ENCODE peak calls at places on chromosomes 4 and X, in four cellular contexts. L is A549, I is K562, B is GM12878. Z is an unnamed sample.

GRCh38 chr4:79163981-79164490 is 161.8 kb downstream of the NAA11 start:
- DNase-seq in L (no peak), I (no peak), B (no peak), Z (no peak)

GRCh38 chrX:123084797-123085196 is 99.3 kb upstream of the GRIA3 start:
- DNase-seq in L (no peak), I (no peak), B (no peak), Z (peak; percentile 74)

GRCh38 chr4:110639207-110640092 is 16.6 kb upstream of the PITX2 start:
- DNase-seq in L (no peak), I (no peak), B (no peak), Z (no peak)

GRCh38 chr4:1871471-1872021 is 353 bp downstream of the NSD2 start:
- DNase-seq in L (no peak), I (no peak), B (no peak), Z (no peak)

GRCh38 chr4:186839122-186840037 is 115.7 kb upstream of the FAT1 start:
- DNase-seq in L (no peak), I (peak; percentile 62), B (no peak), Z (no peak)

GRCh38 chr4:186760576-186760975 is 36.9 kb upstream of the FAT1 start:
- DNase-seq in L (no peak), I (no peak), B (no peak), Z (no peak)

GRCh38 chr4:3054169-3054759 is 20.1 kb downstream of the HTT-AS start:
- DNase-seq in L (no peak), I (no peak), B (no peak), Z (no peak)

GRCh38 chr4:102994803-102995202 is 24.7 kb downstream of the SLC9B1 start:
- DNase-seq in L (no peak), I (no peak), B (no peak), Z (no peak)

GRCh38 chrX:110120025-110120424 is 117.1 kb downstream of the TMEM164 start:
- DNase-seq in L (no peak), I (no peak), B (no peak), Z (no peak)

GRCh38 chrX:19602866-19603620 is 87.7 kb upstream of the MAP3K15 start:
- DNase-seq in L (peak; percentile 54), I (peak; percentile 37), B (no peak), Z (no peak)

GRCh38 chr4:65202473-65203264 is 467.6 kb downstream of the EPHA5 start:
- DNase-seq in L (no peak), I (no peak), B (no peak), Z (no peak)

GRCh38 chrX:9420513-9420912 is 44.3 kb upstream of the TBL1X start:
- DNase-seq in L (no peak), I (peak; percentile 19), B (no peak), Z (no peak)

GRCh38 chr4:174086829-174087799 is 196.4 kb downstream of the FBXO8 start:
- DNase-seq in L (no peak), I (no peak), B (no peak), Z (no peak)

GRCh38 chr4:27861381-27861787 is 1000.7 kb downstream of the STIM2 start:
- DNase-seq in L (no peak), I (no peak), B (no peak), Z (peak; percentile 25)

GRCh38 chr4:27861802-27862201 is 1001.2 kb downstream of the STIM2 start:
- DNase-seq in L (no peak), I (no peak), B (no peak), Z (no peak)
- TF ChIP-seq POLR2AphosphoS2 in L (no peak), I (no peak), B (no peak), Z (no peak)

GRCh38 chr4:92520563-92520962 is 216.8 kb downstream of the GRID2 start:
- DNase-seq in L (no peak), I (no peak), B (no peak), Z (no peak)
- TF ChIP-seq POLR2AphosphoS2 in L (no peak), I (no peak), B (no peak), Z (no peak)

GRCh38 chr4:139189417-139189749 is 12.4 kb upstream of the ELF2 start:
- DNase-seq in L (no peak), I (peak; percentile 54), B (no peak), Z (no peak)

GRCh38 chr4:139188648-139189416 is 11.8 kb upstream of the ELF2 start:
- DNase-seq in L (no peak), I (peak; percentile 85), B (no peak), Z (no peak)

DNA sequence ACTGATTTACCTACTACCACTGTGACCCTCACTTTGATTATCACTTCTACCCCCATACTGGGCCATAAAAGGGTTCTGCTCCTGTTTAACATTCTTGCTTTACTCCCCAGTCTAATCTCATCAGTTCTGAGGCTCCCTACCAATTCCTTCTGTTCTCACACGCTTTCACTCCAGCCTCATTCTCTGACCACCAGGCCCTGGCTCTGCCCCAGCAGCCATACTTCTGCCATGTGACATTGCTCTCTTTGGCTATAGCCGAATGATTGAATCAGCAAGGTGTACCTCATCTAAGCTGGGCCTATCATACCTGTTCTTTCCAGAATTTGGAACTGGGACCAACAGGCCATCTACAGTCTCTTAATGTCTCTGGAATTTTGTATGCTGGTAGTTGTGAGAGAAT is 14.4 kb upstream of the ELF2 start:
- DNase-seq in L (no peak), I (no peak), B (no peak), Z (no peak)
- TF ChIP-seq POLR2AphosphoS2 in L (no peak), I (no peak), B (no peak), Z (no peak)

GRCh38 chr4:39614487-39615162 is 24.0 kb downstream of the SMIM14 start:
- DNase-seq in L (peak; percentile 16), I (no peak), B (no peak), Z (no peak)
- TF ChIP-seq POLR2AphosphoS2 in L (no peak), I (no peak), B (no peak), Z (no peak)

DNA sequence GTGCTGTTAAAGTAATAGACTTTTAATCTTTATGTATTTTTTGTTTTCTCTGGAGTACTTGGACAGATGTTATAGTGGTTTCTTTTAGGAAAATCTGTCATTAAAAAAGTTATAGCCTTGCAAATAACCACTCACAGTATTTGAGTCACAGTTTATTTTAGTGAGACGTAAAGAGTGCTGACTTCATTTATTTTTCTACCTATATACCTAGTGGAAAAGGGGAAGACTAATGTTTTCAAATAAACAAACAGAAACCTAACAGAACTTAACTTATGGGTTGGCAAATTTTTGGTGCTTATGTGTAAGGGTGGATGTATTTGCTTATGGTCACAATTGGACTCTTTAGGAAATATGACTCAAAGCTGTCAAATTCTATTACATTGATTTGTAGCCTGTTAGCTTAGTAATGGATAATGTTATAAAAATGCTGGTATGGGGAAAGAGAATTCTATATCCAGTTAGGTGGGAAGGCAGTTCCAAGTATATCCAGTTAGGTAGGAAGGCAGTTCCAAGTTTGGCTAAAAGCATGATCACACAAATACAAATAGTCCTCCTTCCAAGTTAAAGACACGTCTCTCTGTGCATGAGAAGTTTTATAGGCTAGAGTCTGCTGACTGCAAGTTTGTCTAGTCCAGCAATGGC is 61.9 kb downstream of the SLC9A6 start:
- DNase-seq in L (no peak), I (no peak), B (no peak), Z (no peak)
- TF ChIP-seq POLR2AphosphoS2 in L (no peak), I (no peak), B (no peak), Z (no peak)

DNA sequence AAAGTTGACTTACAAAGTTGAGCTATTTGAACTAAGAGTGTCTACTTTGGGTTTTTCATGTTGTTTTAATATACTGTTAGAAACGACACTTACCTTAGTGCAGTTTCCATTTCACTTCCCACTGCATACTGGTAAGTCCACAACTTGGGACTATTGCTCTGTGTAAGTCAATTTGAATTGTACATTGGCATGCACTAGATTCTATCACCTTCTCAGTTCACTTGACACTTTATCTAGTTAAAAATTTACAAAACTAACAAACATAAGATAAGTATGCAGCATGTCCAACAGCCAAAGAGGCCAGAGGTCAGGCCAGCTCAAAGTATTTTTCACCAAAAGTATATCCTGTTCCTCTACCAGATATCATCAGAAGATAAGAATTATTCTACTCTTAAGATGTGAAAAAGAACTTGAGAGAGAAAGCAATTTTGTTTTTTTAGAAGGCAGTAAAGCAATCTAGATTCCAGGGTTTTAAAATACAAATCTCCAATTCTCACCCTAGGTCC is 75.9 kb downstream of the QRFPR start:
- DNase-seq in L (no peak), I (no peak), B (no peak), Z (no peak)
- TF ChIP-seq POLR2AphosphoS2 in L (no peak), I (no peak), B (no peak), Z (no peak)

GRCh38 chrX:14505648-14506047 is 23.7 kb upstream of the GLRA2 start:
- DNase-seq in L (no peak), I (no peak), B (no peak), Z (no peak)
- TF ChIP-seq POLR2AphosphoS2 in L (no peak), I (no peak), B (no peak), Z (no peak)

Z was measured in HepG2.